ENCODE peak calls at places on chromosome 11, in nine cellular contexts. X, E, O, Q, U, K, P, Z and L are unnamed samples. For H3K4me1, the result is how much of the 10 kb centered on the place peaks cover.

GRCh38 chr11:9385288-9385902 is 943 bp downstream of the IPO7 start:
- DNase-seq in X (peak), E (no peak), O (no peak), Q (no peak), U (no peak), K (no peak), P (no peak), Z (no peak), L (no peak)

GRCh38 chr11:134439181-134439580 is 27.1 kb upstream of the B3GAT1 start:
- DNase-seq in X (no peak), E (no peak), O (no peak), Q (no peak), U (peak), K (no peak), P (no peak), Z (no peak), L (no peak)

GRCh38 chr11:19714387-19715363 is 2.0 kb downstream of the NAV2 start:
- DNase-seq in X (no peak), E (peak), O (no peak), Q (peak), U (no peak), K (peak), P (no peak), Z (peak), L (peak)

GRCh38 chr11:112877561-112877960 is 83.7 kb upstream of the NCAM1 start:
- DNase-seq in X (no peak), E (no peak), O (no peak), Q (no peak), U (no peak), K (no peak), P (no peak), Z (no peak), L (no peak)

GRCh38 chr11:61922539-61922938 is 5.2 kb upstream of the RAB3IL1 start:
- DNase-seq in X (peak), E (peak), O (peak), Q (peak), U (peak), K (no peak), P (no peak), Z (no peak), L (peak)

GRCh38 chr11:117230286-117230961 is 1.4 kb downstream of the PCSK7 start:
- DNase-seq in X (no peak), E (no peak), O (no peak), Q (no peak), U (no peak), K (no peak), P (no peak), Z (no peak), L (no peak)

GRCh38 chr11:131581006-131581405 is 210.6 kb downstream of the NTM start:
- DNase-seq in X (no peak), E (peak), O (no peak), Q (no peak), U (no peak), K (no peak), P (no peak), Z (no peak), L (no peak)

GRCh38 chr11:18245396-18245795 is 3.1 kb downstream of the SAA2 start:
- DNase-seq in X (no peak), E (no peak), O (no peak), Q (no peak), U (no peak), K (no peak), P (no peak), Z (no peak), L (no peak)

GRCh38 chr11:21861314-21861713 is 331.6 kb upstream of the ANO5 start:
- DNase-seq in X (no peak), E (no peak), O (no peak), Q (no peak), U (no peak), K (no peak), P (no peak), Z (no peak), L (no peak)

GRCh38 chr11:32772731-32773130 is 21.7 kb downstream of the CCDC73 start:
- DNase-seq in X (no peak), E (no peak), O (no peak), Q (no peak), U (no peak), K (no peak), P (no peak), Z (no peak), L (no peak)

GRCh38 chr11:122392508-122392907 is 263.0 kb upstream of the UBASH3B start:
- DNase-seq in X (no peak), E (no peak), O (no peak), Q (no peak), U (no peak), K (no peak), P (no peak), Z (no peak), L (no peak)

GRCh38 chr11:80586464-80586863 is 1145.6 kb upstream of the TENM4 start:
- DNase-seq in X (no peak), E (no peak), O (no peak), Q (no peak), U (no peak), K (no peak), P (no peak), Z (no peak), L (no peak)

GRCh38 chr11:61297741-61298140 is 2.6 kb upstream of the VWCE start:
- DNase-seq in X (no peak), E (no peak), O (peak), Q (peak), U (no peak), K (peak), P (peak), Z (no peak), L (no peak)

GRCh38 chr11:120568572-120569307 is 57.2 kb downstream of the GRIK4 start:
- DNase-seq in X (no peak), E (no peak), O (no peak), Q (no peak), U (no peak), K (no peak), P (peak), Z (no peak), L (no peak)

GRCh38 chr11:68350759-68351449 is 38.5 kb downstream of the LRP5 start:
- DNase-seq in X (no peak), E (no peak), O (no peak), Q (no peak), U (no peak), K (no peak), P (no peak), Z (no peak), L (no peak)

GRCh38 chr11:62458212-62459002 is 39.6 kb downstream of the SCGB1A1 start:
- DNase-seq in X (no peak), E (peak), O (no peak), Q (no peak), U (no peak), K (no peak), P (no peak), Z (no peak), L (no peak)

GRCh38 chr11:63623513-63624140 is 9.4 kb upstream of the PLAAT3 start:
- DNase-seq in X (no peak), E (no peak), O (no peak), Q (no peak), U (no peak), K (no peak), P (no peak), Z (no peak), L (no peak)

GRCh38 chr11:133239530-133239929 is 292.8 kb downstream of the OPCML start:
- DNase-seq in X (no peak), E (no peak), O (no peak), Q (no peak), U (no peak), K (no peak), P (no peak), Z (no peak), L (no peak)

GRCh38 chr11:86990520-86990919 is 35.3 kb upstream of the FZD4 start:
- DNase-seq in X (no peak), E (no peak), O (no peak), Q (no peak), U (no peak), K (no peak), P (no peak), Z (no peak), L (no peak)

GRCh38 chr11:65884716-65885092 is 3.6 kb downstream of the FIBP start:
- DNase-seq in X (peak), E (peak), O (peak), Q (peak), U (peak), K (peak), P (peak), Z (peak), L (peak)

DNA sequence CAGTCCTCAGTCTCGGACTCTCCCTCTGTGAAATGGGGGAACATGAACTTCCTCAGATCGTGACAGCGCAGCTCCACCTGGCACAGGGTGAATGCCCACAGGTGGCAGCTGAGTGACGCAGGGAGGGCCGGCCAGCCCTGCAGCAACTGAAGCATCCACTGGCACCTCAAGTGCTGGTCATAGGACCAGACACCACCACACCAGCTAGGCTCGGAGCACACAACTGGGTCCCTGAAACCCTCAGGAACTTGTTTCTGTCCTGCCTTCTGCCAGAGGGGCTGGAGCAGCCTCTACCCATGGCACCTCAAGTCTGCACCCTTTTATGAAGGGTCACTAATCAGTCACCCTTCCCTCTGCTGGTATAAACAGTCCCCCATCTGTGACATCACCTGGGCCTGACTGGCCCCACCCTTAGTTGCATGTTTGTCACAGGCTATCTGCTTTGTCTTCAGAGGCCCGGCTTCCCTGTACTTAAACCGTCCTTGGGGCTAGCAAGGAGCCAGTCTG is 7.4 kb upstream of the CDC42BPG start:
- DNase-seq in X (no peak), E (no peak), O (no peak), Q (no peak), U (peak), K (no peak), P (no peak), Z (no peak), L (no peak)
- TF ChIP-seq POLR2A in X (no peak), E (no peak), O (no peak), Q (no peak), U (peak), K (no peak), P (no peak), Z (no peak), L (no peak)

GRCh38 chr11:2300936-2301630 is 635 bp downstream of the C11orf21 start:
- DNase-seq in X (peak), E (no peak), O (no peak), Q (no peak), U (no peak), K (no peak), P (peak), Z (peak), L (no peak)

GRCh38 chr11:2302844-2303626 is 1.2 kb downstream of the TSPAN32 start:
- DNase-seq in X (peak), E (peak), O (no peak), Q (no peak), U (no peak), K (no peak), P (peak), Z (peak), L (peak)

GRCh38 chr11:2301631-2302272 is at the start of the genes C11orf21 and TSPAN32:
- DNase-seq in X (peak), E (no peak), O (no peak), Q (peak), U (peak), K (no peak), P (peak), Z (peak), L (peak)

GRCh38 chr11:2303627-2304155 is 1.9 kb downstream of the TSPAN32 start:
- DNase-seq in X (peak), E (peak), O (no peak), Q (no peak), U (no peak), K (no peak), P (peak), Z (peak), L (peak)

GRCh38 chr11:2302280-2302843 is 549 bp downstream of the TSPAN32 start:
- DNase-seq in X (no peak), E (no peak), O (no peak), Q (no peak), U (no peak), K (no peak), P (peak), Z (peak), L (no peak)
- H3K4me3 ChIP-seq in X (peak), E (no peak), O (no peak), Q (no peak), U (peak), K (no peak), P (peak), Z (peak), L (peak)

GRCh38 chr11:44725016-44725651 is 1.6 kb upstream of the TSPAN18 start:
- DNase-seq in X (no peak), E (no peak), O (no peak), Q (no peak), U (no peak), K (no peak), P (no peak), Z (no peak), L (no peak)
- H3K4me1 ChIP-seq in X (under half), E (under half), O (under half), Q (under half), U (under half), K (under half), P (under half), Z (under half), L (under half)

GRCh38 chr11:47565340-47566165 is at the start of gene PTPMT1:
- DNase-seq in X (peak), E (peak), O (peak), Q (peak), U (peak), K (peak), P (peak), Z (peak), L (peak)
- TF ChIP-seq POLR2A in X (no peak), E (peak), O (peak), Q (peak), U (peak), K (no peak), P (no peak), Z (peak), L (no peak)

GRCh38 chr11:85934599-85935169 is 79.5 kb downstream of the CCDC83 start:
- DNase-seq in X (no peak), E (peak), O (no peak), Q (no peak), U (no peak), K (no peak), P (no peak), Z (no peak), L (no peak)
- H3K4me3 ChIP-seq in X (peak), E (no peak), O (no peak), Q (no peak), U (no peak), K (no peak), P (no peak), Z (no peak), L (peak)

DNA sequence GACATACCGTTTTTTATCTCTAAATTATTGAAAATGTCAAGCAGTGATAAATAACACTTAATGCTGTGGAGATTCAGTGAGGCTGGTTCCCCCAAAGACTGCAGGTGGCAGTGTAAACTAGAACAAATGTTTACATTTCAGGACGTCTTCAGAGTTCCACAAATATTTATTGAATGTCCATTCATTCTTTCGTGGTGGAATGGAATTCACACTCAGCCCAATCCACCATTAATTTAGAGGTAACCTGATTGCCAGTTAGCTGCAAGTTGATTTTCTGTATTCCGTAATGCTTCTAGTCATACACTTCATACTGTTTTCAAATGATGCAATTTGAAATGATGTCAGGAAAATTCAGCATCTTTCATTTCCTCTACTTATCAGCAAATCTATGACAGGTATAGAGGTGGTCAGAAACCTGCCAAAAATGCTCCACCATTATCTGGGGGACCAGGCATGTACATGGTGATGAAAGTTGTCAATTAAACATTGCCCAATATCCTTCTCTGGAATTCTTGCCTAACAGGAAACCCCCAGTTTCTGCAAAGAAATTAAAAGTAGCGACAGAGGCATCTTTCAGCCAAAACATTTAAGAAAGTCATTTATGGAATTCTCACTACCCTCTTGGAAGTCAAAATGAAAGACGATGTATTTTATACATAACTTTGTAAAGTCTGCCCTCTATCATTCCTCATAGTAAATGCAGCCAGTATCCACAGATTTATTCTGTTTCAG is 94.3 kb upstream of the BMAL1 start:
- DNase-seq in X (no peak), E (no peak), O (no peak), Q (no peak), U (no peak), K (no peak), P (no peak), Z (no peak), L (no peak)
- H3K4me1 ChIP-seq in X (under half), E (under half), O (under half), Q (under half), U (under half), K (under half), P (under half), Z (under half), L (under half)

DNA sequence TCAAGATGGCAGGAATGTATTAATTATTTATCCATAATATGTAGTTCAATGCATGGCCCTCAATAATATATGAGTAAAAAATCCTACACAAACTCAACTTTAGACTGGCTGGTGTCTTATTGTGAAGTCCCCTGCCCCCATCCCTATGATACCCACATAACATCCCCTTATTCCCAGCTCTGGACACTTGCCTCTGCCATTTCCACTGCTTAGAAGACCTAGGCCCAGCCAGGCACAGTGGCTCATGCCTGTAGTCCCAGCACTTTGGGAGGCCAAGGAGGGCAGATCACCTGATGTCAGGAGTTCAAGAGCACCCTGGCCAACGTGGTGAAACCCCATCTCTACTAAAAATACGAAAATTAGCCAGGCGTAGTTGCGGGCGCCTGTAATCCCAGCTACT is 84.4 kb downstream of the BDNF start:
- DNase-seq in X (no peak), E (no peak), O (no peak), Q (no peak), U (no peak), K (no peak), P (no peak), Z (no peak), L (no peak)
- TF ChIP-seq POLR2A in X (no peak), E (no peak), O (no peak), Q (no peak), U (no peak), K (no peak), P (no peak), Z (no peak), L (no peak)

DNA sequence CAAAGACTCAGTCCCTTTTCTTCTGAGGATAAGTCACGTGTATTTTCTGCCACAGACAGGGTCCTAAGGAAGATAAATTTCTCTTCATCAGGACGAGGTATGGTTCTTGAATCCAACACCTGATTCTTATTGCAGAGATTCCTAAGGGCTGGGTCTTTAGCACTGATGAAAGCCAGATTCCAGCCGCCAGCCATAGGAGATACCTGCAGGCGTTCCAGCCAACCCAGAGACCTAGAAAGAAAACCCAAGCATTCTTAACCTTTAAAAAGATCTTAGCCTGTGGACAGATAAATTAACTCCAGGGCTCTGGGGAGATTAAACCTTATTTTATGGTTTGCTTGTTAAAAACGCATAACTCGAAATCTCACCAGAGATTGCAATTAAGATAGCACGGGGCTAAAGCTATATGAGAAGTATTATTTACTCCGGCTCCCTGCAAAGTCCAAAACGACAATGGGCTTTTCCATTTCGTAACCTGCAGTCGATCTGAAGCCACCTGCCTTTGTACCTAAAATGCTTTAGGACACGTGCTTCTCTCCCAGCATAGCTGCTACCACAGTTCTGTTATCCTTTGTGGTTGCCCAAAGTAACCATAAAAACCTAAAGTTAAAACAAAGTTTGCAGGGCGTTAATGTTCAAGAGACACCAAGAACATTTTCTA is 104.5 kb downstream of the NXPE2 start:
- DNase-seq in X (no peak), E (no peak), O (no peak), Q (no peak), U (no peak), K (no peak), P (no peak), Z (no peak), L (no peak)
- H3K4me3 ChIP-seq in X (no peak), E (no peak), O (no peak), Q (no peak), U (no peak), K (no peak), P (no peak), Z (no peak), L (no peak)

GRCh38 chr11:13680501-13681264 is 12.2 kb downstream of the FAR1 start:
- DNase-seq in X (no peak), E (no peak), O (no peak), Q (no peak), U (no peak), K (no peak), P (no peak), Z (no peak), L (no peak)

GRCh38 chr11:13674799-13675509 is 6.5 kb downstream of the FAR1 start:
- DNase-seq in X (no peak), E (no peak), O (no peak), Q (no peak), U (no peak), K (no peak), P (no peak), Z (no peak), L (no peak)

GRCh38 chr11:13682212-13682611 is 13.7 kb downstream of the FAR1 start:
- DNase-seq in X (no peak), E (no peak), O (no peak), Q (no peak), U (no peak), K (no peak), P (no peak), Z (no peak), L (no peak)

GRCh38 chr11:13681470-13681869 is 13.0 kb downstream of the FAR1 start:
- DNase-seq in X (no peak), E (no peak), O (no peak), Q (no peak), U (no peak), K (no peak), P (no peak), Z (no peak), L (no peak)

GRCh38 chr11:13679768-13680167 is 11.3 kb downstream of the FAR1 start:
- DNase-seq in X (no peak), E (no peak), O (no peak), Q (no peak), U (no peak), K (no peak), P (no peak), Z (no peak), L (no peak)
- H3K4me1 ChIP-seq in X (under half), E (under half), O (under half), Q (under half), U (under half), K (under half), P (under half), Z (under half), L (under half)